ENCODE peak calls at places on chromosomes 1 and 21, in five cellular contexts. Q is MM.1S, Y is upper lobe of right lung, K is HAP-1, J is heart left ventricle. W is an unnamed sample.

GRCh38 chr1:24713176-24713575 is 32.1 kb upstream of the CLIC4 start:
- DNase-seq in K (no peak), Y (no peak), Q (no peak), J (no peak), W (no peak)

GRCh38 chr21:21101911-21102310 is 103.7 kb downstream of the NCAM2 start:
- DNase-seq in Q (peak; percentile 46), Y (no peak), K (peak; percentile 7), J (no peak), W (peak; percentile 67)

GRCh38 chr1:58936973-58937372 is 153.1 kb upstream of the JUN start:
- DNase-seq in Y (no peak), J (no peak), K (no peak), Q (no peak), W (no peak)

GRCh38 chr1:82321794-82322193 is 521.1 kb downstream of the ADGRL2 start:
- DNase-seq in Q (no peak), K (no peak), Y (no peak), J (no peak), W (no peak)

GRCh38 chr1:63779872-63780271 is 6.1 kb downstream of the ROR1 start:
- DNase-seq in Q (no peak), J (no peak), K (no peak), Y (no peak), W (no peak)

GRCh38 chr1:212514056-212514614 is 81.4 kb downstream of the NENF start:
- DNase-seq in J (peak; percentile 56), Y (peak; percentile 70), Q (no peak), K (no peak), W (peak; percentile 79)

GRCh38 chr1:167095368-167095767 is 1.5 kb downstream of the STYXL2 start:
- DNase-seq in K (no peak), J (no peak), Q (no peak), Y (no peak), W (no peak)

GRCh38 chr1:183783342-183783741 is 21.6 kb upstream of the RGL1 start:
- DNase-seq in J (no peak), Q (no peak), K (no peak), Y (no peak), W (no peak)

GRCh38 chr1:218971166-218971565 is 202.5 kb upstream of the LYPLAL1 start:
- DNase-seq in J (no peak), Y (no peak), K (no peak), Q (no peak), W (no peak)

GRCh38 chr1:165173409-165173808 is 183.1 kb downstream of the LMX1A start:
- DNase-seq in J (no peak), Y (peak; percentile 75), K (no peak), Q (no peak), W (no peak)

GRCh38 chr1:92376345-92376744 is 77.5 kb downstream of the RPAP2 start:
- DNase-seq in Q (no peak), J (no peak), Y (no peak), K (no peak), W (no peak)

GRCh38 chr1:168224991-168225390 is 813 bp upstream of the SFT2D2 start:
- DNase-seq in J (no peak), K (no peak), Q (no peak), Y (no peak), W (no peak)

GRCh38 chr1:207124389-207124788 is 20.4 kb downstream of the C4BPA start:
- DNase-seq in J (no peak), Q (no peak), K (no peak), Y (no peak), W (no peak)

GRCh38 chr1:67534627-67535065 is 104.4 kb upstream of the SERBP1 start:
- DNase-seq in K (no peak), Y (no peak), Q (no peak), J (no peak), W (no peak)

GRCh38 chr1:26459148-26459547 is 13.1 kb upstream of the HMGN2 start:
- DNase-seq in J (no peak), Y (no peak), K (no peak), Q (no peak), W (no peak)

GRCh38 chr1:215517441-215517891 is 49.6 kb upstream of the KCTD3 start:
- DNase-seq in K (peak; percentile 28), Q (no peak), J (no peak), Y (no peak), W (peak; percentile 73)

GRCh38 chr1:109312978-109313775 is 6.4 kb upstream of the MYBPHL start:
- DNase-seq in J (no peak), Q (no peak), K (no peak), Y (no peak), W (peak; percentile 30)

GRCh38 chr1:53349968-53350852 is 22.3 kb upstream of the LRP8 start:
- DNase-seq in Y (peak; percentile 45), Q (no peak), J (peak; percentile 8), K (no peak), W (peak; percentile 63)

GRCh38 chr21:39141502-39141901 is 41.7 kb downstream of the PSMG1 start:
- DNase-seq in Q (no peak), Y (no peak), K (no peak), J (no peak), W (no peak)

GRCh38 chr1:24294228-24294672 is 24.9 kb upstream of the GRHL3 start:
- DNase-seq in J (no peak), Y (no peak), Q (no peak), K (no peak), W (peak; percentile 42)

GRCh38 chr1:98398649-98399048 is 262.9 kb upstream of the SNX7 start:
- DNase-seq in J (no peak), Y (no peak), K (no peak), Q (no peak), W (no peak)

GRCh38 chr1:236623371-236624166 is 19.3 kb upstream of the HEATR1 start:
- DNase-seq in Q (no peak), J (no peak), Y (no peak), K (peak; percentile 54), W (no peak)

GRCh38 chr1:103461171-103462105 is 64.1 kb upstream of the RNPC3 start:
- DNase-seq in Q (peak; percentile 15), J (no peak), K (peak; percentile 68), Y (no peak), W (no peak)

GRCh38 chr1:2906620-2907019 is 105.1 kb upstream of the TTC34 start:
- DNase-seq in Q (no peak), J (no peak), K (no peak), Y (no peak), W (no peak)
- H3K9me3 ChIP-seq in Q (no peaks in the 10 kb centered on the region), J (no peaks in the 10 kb centered on the region), K (no peaks in the 10 kb centered on the region), Y (no peaks in the 10 kb centered on the region), W (no peaks in the 10 kb centered on the region)

GRCh38 chr1:15095492-15095867 is 58.1 kb upstream of the TMEM51 start:
- DNase-seq in Q (no peak), Y (no peak), K (no peak), J (no peak), W (no peak)
- H3K9me3 ChIP-seq in Q (no peaks in the 10 kb centered on the region), Y (no peaks in the 10 kb centered on the region), K (no peaks in the 10 kb centered on the region), J (no peaks in the 10 kb centered on the region), W (no peaks in the 10 kb centered on the region)

GRCh38 chr21:25709684-25710265 is 24.9 kb downstream of the ATP5PF start:
- DNase-seq in J (no peak), Y (no peak), K (no peak), Q (no peak), W (peak; percentile 63)
- H3K9me3 ChIP-seq in J (no peaks in the 10 kb centered on the region), Y (no peaks in the 10 kb centered on the region), K (no peaks in the 10 kb centered on the region), Q (no peaks in the 10 kb centered on the region), W (no peaks in the 10 kb centered on the region)

GRCh38 chr1:2845874-2846273 is 44.4 kb upstream of the TTC34 start:
- DNase-seq in Y (no peak), K (no peak), J (no peak), Q (no peak), W (no peak)

GRCh38 chr1:2850502-2850901 is 49.0 kb upstream of the TTC34 start:
- DNase-seq in K (no peak), Y (no peak), J (no peak), Q (no peak), W (no peak)

GRCh38 chr1:2848006-2848670 is 46.6 kb upstream of the TTC34 start:
- DNase-seq in Y (no peak), J (no peak), Q (no peak), K (no peak), W (no peak)

GRCh38 chr1:2847086-2847850 is 45.8 kb upstream of the TTC34 start:
- DNase-seq in Q (no peak), J (no peak), Y (no peak), K (no peak), W (no peak)
- H3K9me3 ChIP-seq in Q (no peaks in the 10 kb centered on the region), J (peaks cover 25% of the 10 kb centered on the region), Y (no peaks in the 10 kb centered on the region), K (no peaks in the 10 kb centered on the region), W (peaks cover 55% of the 10 kb centered on the region)

DNA sequence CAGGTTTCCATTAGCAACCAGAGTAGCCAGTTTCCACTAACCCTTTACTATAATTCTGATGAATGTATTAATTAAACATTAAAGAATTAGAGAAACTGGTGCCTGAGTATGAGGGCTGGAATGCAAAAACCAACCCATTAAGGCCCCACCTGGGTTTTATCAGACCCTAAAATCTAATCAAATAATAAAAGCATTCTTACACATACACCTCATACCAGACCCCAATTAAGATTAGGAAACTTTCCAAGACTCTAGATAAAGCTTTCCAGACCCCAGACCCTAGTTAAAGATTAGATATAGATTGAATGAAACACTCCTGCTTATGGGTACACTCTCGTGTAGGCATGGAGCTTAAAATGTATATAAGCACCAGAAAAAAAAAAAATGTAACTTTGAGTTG is 581.3 kb upstream of the BEND5 start:
- DNase-seq in Q (no peak), J (no peak), K (no peak), Y (no peak), W (no peak)
- H3K9me3 ChIP-seq in Q (no peaks in the 10 kb centered on the region), J (no peaks in the 10 kb centered on the region), K (no peaks in the 10 kb centered on the region), Y (no peaks in the 10 kb centered on the region), W (peaks cover 94% of the 10 kb centered on the region)

W was measured in endodermal cell.